ENCODE peak calls at places on chromosomes 3 and 15, in nine cellular contexts. F, B, H, D, J, R, Q, S and L are unnamed samples.

GRCh38 chr3:137347132-137347531 is 389.3 kb downstream of the IL20RB start:
- DNase-seq in F (no peak), B (no peak), H (no peak), D (no peak), J (peak; percentile 8), R (no peak), Q (no peak), S (no peak), L (no peak)

GRCh38 chr15:49110158-49110944 is 45.0 kb downstream of the COPS2 start:
- DNase-seq in F (no peak), B (no peak), H (no peak), D (no peak), J (no peak), R (no peak), Q (no peak), S (no peak), L (no peak)

GRCh38 chr3:60246361-60246760 is 1004.9 kb downstream of the FHIT start:
- DNase-seq in F (no peak), B (no peak), H (no peak), D (no peak), J (no peak), R (no peak), Q (no peak), S (no peak), L (no peak)

GRCh38 chr3:44948239-44948638 is 27.7 kb downstream of the ZDHHC3 start:
- DNase-seq in F (no peak), B (no peak), H (no peak), D (no peak), J (no peak), R (no peak), Q (no peak), S (no peak), L (no peak)

GRCh38 chr15:76998661-76999285 is 3.8 kb downstream of the PSTPIP1 start:
- DNase-seq in F (no peak), B (peak; percentile 45), H (peak; percentile 4), D (no peak), J (no peak), R (peak; percentile 21), Q (no peak), S (no peak), L (no peak)

GRCh38 chr15:80467311-80467714 is 63.1 kb downstream of the ARNT2 start:
- DNase-seq in F (no peak), B (no peak), H (no peak), D (no peak), J (peak; percentile 33), R (no peak), Q (no peak), S (no peak), L (no peak)

GRCh38 chr3:66466606-66467270 is 34.1 kb downstream of the LRIG1 start:
- DNase-seq in F (no peak), B (no peak), H (no peak), D (no peak), J (no peak), R (no peak), Q (no peak), S (no peak), L (no peak)

GRCh38 chr15:33067456-33067855 is 127.1 kb downstream of the FMN1 start:
- DNase-seq in F (no peak), B (no peak), H (no peak), D (no peak), J (no peak), R (no peak), Q (no peak), S (no peak), L (no peak)

GRCh38 chr3:186381424-186382216 is 19.6 kb upstream of the DGKG start:
- DNase-seq in F (no peak), B (no peak), H (no peak), D (no peak), J (no peak), R (no peak), Q (peak; percentile 34), S (no peak), L (no peak)

GRCh38 chr15:90946941-90947576 is 7.6 kb upstream of the RCCD1 start:
- DNase-seq in F (no peak), B (no peak), H (no peak), D (no peak), J (no peak), R (no peak), Q (no peak), S (no peak), L (no peak)

GRCh38 chr15:90949979-90950675 is 4.6 kb upstream of the RCCD1 start:
- DNase-seq in F (no peak), B (no peak), H (no peak), D (no peak), J (no peak), R (no peak), Q (no peak), S (no peak), L (no peak)

GRCh38 chr15:90946538-90946937 is 8.1 kb upstream of the RCCD1 start:
- DNase-seq in F (no peak), B (no peak), H (no peak), D (no peak), J (no peak), R (no peak), Q (no peak), S (no peak), L (no peak)

GRCh38 chr15:90948506-90948905 is 6.2 kb upstream of the RCCD1 start:
- DNase-seq in F (no peak), B (no peak), H (no peak), D (no peak), J (no peak), R (no peak), Q (no peak), S (no peak), L (no peak)

GRCh38 chr15:90947577-90948357 is 6.9 kb upstream of the RCCD1 start:
- DNase-seq in F (no peak), B (no peak), H (no peak), D (no peak), J (no peak), R (no peak), Q (no peak), S (no peak), L (no peak)
- H3K36me3 ChIP-seq in F (peaks cover 92% of the 10 kb centered on the region), B (peaks cover 35% of the 10 kb centered on the region), H (peaks cover 13% of the 10 kb centered on the region), D (peaks cover 100% of the 10 kb centered on the region), J (peaks cover 48% of the 10 kb centered on the region), R (peaks cover 100% of the 10 kb centered on the region), Q (peaks cover 20% of the 10 kb centered on the region), S (peaks cover 36% of the 10 kb centered on the region), L (peaks cover 64% of the 10 kb centered on the region)

DNA sequence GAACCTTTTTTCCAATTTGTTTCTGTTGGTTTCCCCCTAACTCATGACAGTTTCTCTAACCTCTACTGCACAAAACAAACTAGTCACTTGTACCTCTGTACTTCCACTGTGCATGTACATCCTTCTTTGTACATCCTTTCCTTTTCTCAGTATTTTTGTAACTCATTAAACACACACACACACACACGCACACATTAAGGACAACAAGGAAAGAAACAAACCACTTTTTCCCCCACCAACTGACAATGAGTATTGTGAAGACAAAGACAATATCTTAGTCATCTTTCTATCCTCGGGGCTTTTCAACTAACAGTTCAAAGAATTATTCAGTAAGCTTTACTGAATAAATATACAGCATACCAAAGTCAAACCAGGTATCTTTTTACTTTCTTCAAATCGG is 170.5 kb downstream of the VPS13C start:
- DNase-seq in F (no peak), B (no peak), H (no peak), D (no peak), J (no peak), R (no peak), Q (no peak), S (no peak), L (no peak)
- H3K4me3 ChIP-seq in F (no peak overlapping the region), B (no peak overlapping the region), H (no peak overlapping the region), D (no peak overlapping the region), J (no peak overlapping the region), R (no peak overlapping the region), Q (no peak overlapping the region), S (no peak overlapping the region), L (no peak overlapping the region)

DNA sequence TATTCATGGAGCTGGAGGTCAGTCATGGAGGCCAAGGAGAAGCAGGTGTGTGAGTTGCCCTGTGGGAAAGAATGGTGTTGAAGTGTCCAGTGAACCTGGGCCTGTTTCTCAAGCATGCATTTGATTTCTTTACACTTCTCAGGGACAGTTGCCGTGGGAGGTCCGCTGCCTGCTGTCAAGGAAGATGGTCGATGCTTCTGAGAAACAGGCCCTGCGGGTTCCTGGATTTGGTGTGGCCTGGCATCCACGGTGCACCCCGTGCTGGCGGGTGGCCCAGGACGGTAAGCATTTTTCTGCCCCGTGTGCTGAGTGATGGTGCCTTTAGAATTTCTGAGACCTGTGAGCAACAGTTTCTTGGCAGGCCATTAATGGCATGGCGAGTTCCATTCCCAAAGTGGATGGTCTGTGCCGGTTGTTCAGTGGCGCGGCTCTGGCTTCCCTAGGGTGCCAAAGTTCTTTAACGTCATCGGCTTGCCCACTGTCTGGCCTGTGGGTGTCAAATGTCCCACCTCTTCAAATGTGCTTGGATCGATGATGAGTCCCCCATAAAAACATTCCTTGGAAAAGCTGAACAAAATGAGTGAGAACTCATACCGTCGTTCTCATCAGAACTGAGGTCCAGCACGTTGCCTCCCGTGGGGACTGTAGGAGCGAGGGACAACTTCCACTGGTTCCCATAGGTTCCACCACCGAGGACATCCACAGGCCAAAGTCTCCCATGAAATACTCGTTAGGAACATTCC is 107.2 kb downstream of the SNRPN start:
- DNase-seq in F (no peak), B (no peak), H (no peak), D (no peak), J (no peak), R (peak; percentile 50), Q (no peak), S (no peak), L (no peak)
- H3K9me3 ChIP-seq in F (peaks cover 100% of the 10 kb centered on the region), B (peaks cover 98% of the 10 kb centered on the region), H (peaks cover 47% of the 10 kb centered on the region), D (peaks cover 99% of the 10 kb centered on the region), J (peaks cover 18% of the 10 kb centered on the region), R (peaks cover 100% of the 10 kb centered on the region), Q (peaks cover 100% of the 10 kb centered on the region), S (peaks cover 74% of the 10 kb centered on the region), L (peaks cover 2% of the 10 kb centered on the region)

DNA sequence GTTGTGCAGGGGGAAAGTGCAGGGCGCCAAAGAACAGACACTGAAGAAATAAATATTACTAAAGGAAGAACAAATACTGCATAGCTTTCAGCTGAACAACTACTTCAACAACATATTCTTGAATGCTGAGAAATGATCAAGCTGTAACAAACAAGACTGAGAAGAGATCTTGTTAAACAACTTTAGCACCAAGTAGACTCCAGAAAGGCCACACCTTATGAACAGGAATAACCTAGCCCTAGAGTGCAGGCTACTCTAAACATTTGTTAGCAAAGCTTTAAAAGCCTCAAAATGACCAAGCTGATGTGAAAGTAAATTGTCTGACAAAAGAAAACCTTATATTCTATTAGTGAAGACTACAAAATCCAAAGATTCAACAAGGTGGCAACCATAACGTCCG is 83.2 kb downstream of the POLQ start:
- DNase-seq in F (no peak), B (no peak), H (no peak), D (no peak), J (no peak), R (no peak), Q (no peak), S (no peak), L (no peak)
- H3K36me3 ChIP-seq in F (peaks cover 81% of the 10 kb centered on the region), B (no peaks in the 10 kb centered on the region), H (no peaks in the 10 kb centered on the region), D (peaks cover 7% of the 10 kb centered on the region), J (no peaks in the 10 kb centered on the region), R (no peaks in the 10 kb centered on the region), Q (peaks cover 3% of the 10 kb centered on the region), S (peaks cover 2% of the 10 kb centered on the region), L (peaks cover 64% of the 10 kb centered on the region)